ENCODE peak calls at places on chromosome 17, in six cellular contexts. U, X, M, H, P and G are unnamed samples.

GRCh38 chr17:38660097-38661026 is 14.4 kb downstream of the EPOP start:
- DNase-seq in P (no peak), X (no peak), H (no peak), U (no peak), M (no peak), G (no peak)

GRCh38 chr17:82718986-82719685 is 2.6 kb downstream of the FN3KRP start:
- DNase-seq in P (no peak), M (no peak), X (no peak), H (no peak), U (peak), G (no peak)

GRCh38 chr17:15498107-15498506 is 30.7 kb upstream of the CDRT4 start:
- DNase-seq in M (peak), P (no peak), X (peak), H (no peak), U (no peak), G (peak)

GRCh38 chr17:44210342-44211192 is 8.9 kb downstream of the UBTF start:
- DNase-seq in P (peak), X (peak), H (peak), M (peak), U (no peak), G (peak)

GRCh38 chr17:39194985-39195524 is 2.4 kb downstream of the CACNB1 start:
- DNase-seq in M (no peak), H (no peak), P (no peak), U (no peak), X (no peak), G (no peak)

GRCh38 chr17:59361916-59362810 is 30.7 kb downstream of the YPEL2 start:
- DNase-seq in M (peak), U (peak), X (no peak), P (no peak), H (peak), G (peak)

GRCh38 chr17:2947588-2947950 is 115.8 kb downstream of the OR1D5 start:
- DNase-seq in X (no peak), P (no peak), M (no peak), U (no peak), H (no peak), G (no peak)

GRCh38 chr17:61230461-61230860 is 169.2 kb upstream of the TBX2 start:
- DNase-seq in X (no peak), P (no peak), U (no peak), M (no peak), H (no peak), G (no peak)

GRCh38 chr17:75086496-75087181 is 1.1 kb upstream of the SLC16A5 start:
- DNase-seq in H (no peak), M (no peak), X (no peak), P (no peak), U (no peak), G (no peak)

GRCh38 chr17:43543771-43544575 is 2.2 kb downstream of the ETV4 start:
- DNase-seq in P (no peak), U (no peak), H (no peak), M (no peak), X (no peak), G (no peak)

GRCh38 chr17:49612721-49613120 is 37.0 kb downstream of the NXPH3 start:
- DNase-seq in P (no peak), M (no peak), H (no peak), X (no peak), U (no peak), G (no peak)

GRCh38 chr17:44005865-44006580 is 1.6 kb downstream of the NAGS start:
- DNase-seq in M (peak), P (peak), H (peak), X (peak), U (no peak), G (no peak)

GRCh38 chr17:68197997-68198930 is 49.6 kb upstream of the AMZ2 start:
- DNase-seq in M (no peak), X (no peak), U (no peak), H (no peak), P (peak), G (no peak)